ENCODE peak calls at places on chromosomes 11 and 22, in four cellular contexts. W is heart right ventricle, S is RWPE2, X is kidney. D is an unnamed sample.

GRCh38 chr22:20319041-20319744 is 667 bp downstream of the DGCR6L start:
- DNase-seq in X (peak), W (no peak), S (no peak), D (no peak)

GRCh38 chr22:39232246-39232645 is 12.5 kb downstream of the PDGFB start:
- DNase-seq in W (no peak), S (no peak), X (no peak), D (no peak)

GRCh38 chr11:93608280-93608862 is 53.1 kb upstream of the CEP295 start:
- DNase-seq in S (no peak), X (no peak), W (no peak), D (no peak)

GRCh38 chr22:49873228-49873940 is 19.7 kb downstream of the ZBED4 start:
- DNase-seq in W (no peak), X (no peak), S (no peak), D (no peak)

GRCh38 chr11:16902182-16902581 is 112.0 kb downstream of the PLEKHA7 start:
- DNase-seq in W (no peak), X (no peak), S (no peak), D (no peak)

GRCh38 chr11:59173964-59174663 is 2.2 kb downstream of the DTX4 start:
- DNase-seq in S (peak), X (peak), W (no peak), D (no peak)

GRCh38 chr11:103085758-103086365 is 6.1 kb downstream of the DCUN1D5 start:
- DNase-seq in X (no peak), S (no peak), W (no peak), D (no peak)

GRCh38 chr11:67311556-67312082 is 8.3 kb downstream of the SSH3 start:
- DNase-seq in S (no peak), W (no peak), X (no peak), D (no peak)

GRCh38 chr11:112013501-112014164 is 11.6 kb upstream of the DLAT start:
- DNase-seq in S (no peak), X (no peak), W (no peak), D (no peak)

GRCh38 chr22:44746836-44747519 is 5.4 kb upstream of the ARHGAP8 start:
- DNase-seq in S (no peak), W (no peak), X (no peak), D (no peak)

GRCh38 chr11:112289588-112290461 is 29.2 kb upstream of the PLET1 start:
- DNase-seq in X (peak), W (peak), S (peak), D (no peak)

GRCh38 chr11:1757861-1758610 is 5.7 kb downstream of the CTSD start:
- DNase-seq in S (no peak), X (peak), W (no peak), D (no peak)

GRCh38 chr11:55854704-55855103 is 16.2 kb downstream of the OR5D16 start:
- DNase-seq in X (no peak), S (no peak), W (no peak), D (no peak)

GRCh38 chr11:72045849-72046248 is 34.5 kb downstream of the NUMA1 start:
- DNase-seq in X (peak), W (no peak), S (no peak), D (no peak)

GRCh38 chr11:10902301-10902700 is 44.4 kb upstream of the ZBED5 start:
- DNase-seq in X (no peak), W (no peak), S (no peak), D (no peak)

GRCh38 chr11:110196241-110196754 is 100.1 kb downstream of the RDX start:
- DNase-seq in W (no peak), X (no peak), S (no peak), D (no peak)

GRCh38 chr11:61173456-61173855 is 12.2 kb upstream of the VPS37C start:
- DNase-seq in S (no peak), X (no peak), W (no peak), D (no peak)

GRCh38 chr11:117218133-117218915 is 13.5 kb downstream of the PCSK7 start:
- DNase-seq in X (peak), W (peak), S (peak), D (no peak)

GRCh38 chr11:56782167-56782847 is 33.8 kb upstream of the OR9G4 start:
- DNase-seq in W (no peak), S (no peak), X (no peak), D (no peak)

GRCh38 chr11:2507945-2508749 is 63.3 kb downstream of the KCNQ1 start:
- DNase-seq in S (no peak), X (peak), W (no peak), D (no peak)

GRCh38 chr11:59754494-59754858 is 700 bp upstream of the STX3 start:
- DNase-seq in X (no peak), S (no peak), W (no peak), D (peak)

GRCh38 chr22:41589601-41590365 is at the start of gene PMM1:
- DNase-seq in W (peak), X (peak), S (peak), D (peak)

GRCh38 chr11:2302844-2303626 is 1.2 kb downstream of the TSPAN32 start:
- DNase-seq in W (peak), X (peak), S (no peak), D (no peak)

GRCh38 chr11:5367461-5368074 is 16.0 kb upstream of the OR51M1 start:
- DNase-seq in X (no peak), S (no peak), W (no peak), D (no peak)

GRCh38 chr11:108122166-108122628 is 830 bp downstream of the ACAT1 start:
- DNase-seq in W (no peak), S (no peak), X (no peak), D (no peak)

GRCh38 chr22:27718186-27719032 is 83.1 kb downstream of the MN1 start:
- DNase-seq in S (peak), X (peak), W (peak), D (no peak)

GRCh38 chr22:21098099-21098671 is 52.4 kb downstream of the LRRC74B start:
- DNase-seq in S (no peak), X (no peak), W (no peak), D (no peak)

GRCh38 chr11:128156486-128156885 is 430.9 kb downstream of the ETS1 start:
- DNase-seq in S (no peak), W (no peak), X (no peak), D (no peak)

GRCh38 chr22:38012604-38013072 is 28.3 kb upstream of the SOX10 start:
- DNase-seq in X (no peak), W (no peak), S (no peak), D (no peak)

GRCh38 chr22:30309981-30310672 is 16.6 kb downstream of the TBC1D10A start:
- DNase-seq in W (no peak), X (no peak), S (no peak), D (no peak)

GRCh38 chr11:130808541-130808940 is 107.7 kb downstream of the SNX19 start:
- DNase-seq in X (no peak), W (no peak), S (no peak), D (no peak)

GRCh38 chr22:39214383-39215069 is 30.3 kb downstream of the PDGFB start:
- DNase-seq in W (no peak), X (peak), S (peak), D (no peak)

GRCh38 chr11:41836426-41836825 is 377.0 kb upstream of the LRRC4C start:
- DNase-seq in X (no peak), S (no peak), W (no peak), D (no peak)

GRCh38 chr11:115042002-115042401 is 363.7 kb downstream of the NXPE2 start:
- DNase-seq in X (peak), W (peak), S (no peak), D (no peak)

GRCh38 chr11:33559567-33559966 is 141.1 kb downstream of the C11orf91 start:
- DNase-seq in S (no peak), X (no peak), W (no peak), D (no peak)

GRCh38 chr22:36356708-36357694 is 30.8 kb downstream of the MYH9 start:
- DNase-seq in W (no peak), X (peak), S (no peak), D (no peak)

DNA sequence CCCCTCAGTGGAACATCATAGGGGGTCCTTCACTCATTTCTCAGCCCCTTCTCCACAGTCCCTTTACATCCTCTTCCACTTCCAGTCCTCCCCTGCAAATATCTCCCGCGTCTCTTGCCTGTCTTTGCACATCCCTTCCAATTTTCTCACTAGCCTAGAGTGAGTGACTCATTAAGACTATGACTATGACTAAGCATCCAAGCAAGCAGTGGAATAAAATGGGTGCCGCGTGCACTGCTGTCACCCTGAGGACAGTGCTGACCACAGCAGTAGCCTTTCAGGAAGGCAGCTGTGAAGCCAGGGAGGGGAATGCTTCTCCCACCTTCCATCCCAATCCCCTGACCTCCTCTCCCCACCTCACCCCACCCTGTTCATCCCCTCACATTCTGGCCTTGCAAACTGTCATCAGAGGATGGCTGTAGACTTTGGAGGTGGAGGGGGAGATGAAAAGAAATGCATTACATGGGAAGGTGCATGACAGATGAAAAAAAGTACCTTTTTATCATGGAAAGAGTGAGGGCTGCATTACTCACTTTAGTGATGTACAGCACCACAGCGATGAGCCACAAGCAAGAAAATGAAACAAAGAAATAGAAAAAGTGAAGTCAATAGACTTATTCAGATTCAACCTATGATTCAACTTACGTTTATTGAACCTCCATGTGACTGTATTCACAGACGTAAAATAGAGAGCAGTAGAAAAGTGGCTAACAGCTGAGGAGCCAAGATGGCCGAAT is 948.2 kb downstream of the NTM start:
- DNase-seq in X (no peak), S (no peak), W (no peak), D (no peak)
- H3K4me3 ChIP-seq in X (no peak), S (no peak), W (no peak), D (no peak)

GRCh38 chr11:43976863-43977262 is 34.4 kb downstream of the C11orf96 start:
- DNase-seq in W (no peak), X (no peak), S (no peak), D (no peak)
- H3K4me3 ChIP-seq in W (no peak), X (no peak), S (no peak), D (no peak)

GRCh38 chr11:64244966-64245365 is 1.8 kb downstream of the PPP1R14B start:
- DNase-seq in X (no peak), S (no peak), W (no peak), D (no peak)
- H3K4me3 ChIP-seq in X (peak), S (peak), W (peak), D (peak)

GRCh38 chr22:46578251-46578823 is 40.9 kb upstream of the CELSR1 start:
- DNase-seq in X (peak), S (peak), W (peak), D (no peak)
- H3K4me3 ChIP-seq in X (peak), S (peak), W (peak), D (no peak)

DNA sequence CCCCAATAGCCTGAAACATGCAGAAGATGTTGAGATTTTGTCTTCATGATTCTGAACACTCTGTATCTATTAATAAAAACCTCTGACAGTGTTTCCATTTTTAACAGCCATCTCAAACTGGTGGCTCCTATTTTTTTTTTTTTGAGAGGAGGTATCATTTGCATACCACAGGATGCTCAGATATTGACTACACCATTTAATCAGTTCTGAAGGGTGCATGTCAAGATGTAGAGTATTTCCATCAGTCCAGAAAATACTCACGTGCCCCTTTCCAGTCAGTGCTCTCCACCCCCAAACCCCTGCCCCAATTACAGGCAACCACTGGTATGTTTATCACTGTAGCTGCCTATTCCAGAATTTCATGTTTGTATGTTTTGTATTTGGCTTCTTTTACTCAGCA is 85.3 kb upstream of the SORL1-AS1 start:
- DNase-seq in X (no peak), S (no peak), W (no peak), D (no peak)
- H3K4me3 ChIP-seq in X (no peak), S (no peak), W (no peak), D (no peak)

DNA sequence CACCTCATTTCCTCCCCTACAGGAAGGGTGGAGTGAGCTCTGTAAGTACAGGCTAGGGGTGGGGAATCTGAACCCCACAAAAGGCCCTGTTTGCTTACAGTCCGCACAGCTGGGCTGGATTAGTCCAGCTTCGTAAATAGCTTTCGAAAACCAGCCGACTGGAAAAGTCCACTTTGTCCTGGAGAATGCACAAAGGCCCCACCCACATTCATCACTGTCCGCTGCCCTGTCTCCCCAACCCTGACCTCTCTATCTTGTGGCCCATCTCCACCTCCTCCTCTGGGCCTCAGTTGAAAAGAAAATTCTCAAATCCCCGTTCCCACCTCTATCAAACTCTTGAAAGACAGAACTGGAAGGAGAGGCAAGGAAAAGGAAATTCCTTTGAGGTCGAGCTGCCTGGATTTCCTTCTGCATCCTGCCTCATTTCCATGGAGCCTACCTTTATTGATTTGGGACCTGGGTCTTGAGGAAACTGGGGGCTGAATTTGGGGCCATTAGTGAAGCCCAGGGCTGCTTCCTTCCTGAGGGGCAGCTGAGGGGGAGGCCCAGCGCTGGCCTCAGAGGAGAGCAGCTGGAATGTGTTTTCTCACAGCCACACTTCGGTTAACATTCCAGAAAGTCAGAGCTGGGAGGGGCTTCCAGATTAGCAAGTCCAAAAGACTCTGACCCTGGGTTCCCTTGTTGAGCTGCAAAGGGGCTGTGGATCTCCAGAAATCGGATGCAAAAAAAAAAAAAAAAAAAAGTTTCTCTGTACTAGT is 147.6 kb downstream of the FBXO7 start:
- DNase-seq in S (no peak), X (peak), W (peak), D (peak)
- H3K4me3 ChIP-seq in S (no peak), X (peak), W (no peak), D (no peak)

D was measured in iPS DF 6.9.